ENCODE peak calls at places on chromosome 20, in four cellular contexts. D, Y, V and F are unnamed samples.

GRCh38 chr20:24842591-24843442 is 106.3 kb upstream of the CST7 start:
- DNase-seq in Y (no peak), V (no peak), D (no peak), F (no peak)

GRCh38 chr20:15619816-15620215 is 953.4 kb downstream of the KIF16B start:
- DNase-seq in V (no peak), D (no peak), Y (no peak), F (no peak)

GRCh38 chr20:25050082-25050481 is 7.9 kb downstream of the ACSS1 start:
- DNase-seq in D (no peak), V (no peak), Y (no peak), F (no peak)

GRCh38 chr20:43983359-43983758 is 68.7 kb downstream of the TOX2 start:
- DNase-seq in V (no peak), D (no peak), Y (no peak), F (no peak)

GRCh38 chr20:56513096-56513806 is 11.3 kb upstream of the FAM209A start:
- DNase-seq in Y (no peak), V (no peak), D (no peak), F (no peak)

GRCh38 chr20:49483706-49484101 is 1.2 kb upstream of the KCNB1 start:
- DNase-seq in D (no peak), Y (no peak), V (no peak), F (no peak)

GRCh38 chr20:663315-664090 is 10.5 kb upstream of the SRXN1 start:
- DNase-seq in V (no peak), D (no peak), Y (no peak), F (no peak)

GRCh38 chr20:44442298-44443070 is 33.2 kb upstream of the TTPAL start:
- DNase-seq in V (no peak), D (no peak), Y (no peak), F (no peak)

GRCh38 chr20:8744228-8744844 is 324.6 kb upstream of the PLCB4 start:
- DNase-seq in D (no peak), V (no peak), Y (no peak), F (no peak)

GRCh38 chr20:2140561-2140960 is 38.9 kb downstream of the STK35 start:
- DNase-seq in Y (no peak), V (peak; percentile 31), D (no peak), F (no peak)

GRCh38 chr20:20562507-20562906 is 149.9 kb downstream of the RALGAPA2 start:
- DNase-seq in D (no peak), Y (no peak), V (no peak), F (no peak)

GRCh38 chr20:12984863-12985262 is 23.9 kb upstream of the SPTLC3 start:
- DNase-seq in D (no peak), Y (no peak), V (no peak), F (no peak)

GRCh38 chr20:1941226-1941625 is 46.0 kb downstream of the SIRPA start:
- DNase-seq in D (no peak), Y (no peak), V (peak; percentile 73), F (no peak)

GRCh38 chr20:16692442-16692841 is 37.4 kb upstream of the SNRPB2 start:
- DNase-seq in Y (no peak), D (no peak), V (no peak), F (no peak)

GRCh38 chr20:42740191-42740870 is 449.4 kb downstream of the PTPRT start:
- DNase-seq in D (no peak), V (no peak), Y (no peak), F (no peak)

GRCh38 chr20:35845561-35845960 is 73.7 kb downstream of the PHF20 start:
- DNase-seq in D (peak; percentile 32), Y (no peak), V (peak; percentile 36), F (no peak)
- H3K36me3 ChIP-seq in D (peaks cover 22% of the 10 kb centered on the region), Y (peaks cover 24% of the 10 kb centered on the region), V (peaks cover 7% of the 10 kb centered on the region), F (peaks cover 2% of the 10 kb centered on the region)

DNA sequence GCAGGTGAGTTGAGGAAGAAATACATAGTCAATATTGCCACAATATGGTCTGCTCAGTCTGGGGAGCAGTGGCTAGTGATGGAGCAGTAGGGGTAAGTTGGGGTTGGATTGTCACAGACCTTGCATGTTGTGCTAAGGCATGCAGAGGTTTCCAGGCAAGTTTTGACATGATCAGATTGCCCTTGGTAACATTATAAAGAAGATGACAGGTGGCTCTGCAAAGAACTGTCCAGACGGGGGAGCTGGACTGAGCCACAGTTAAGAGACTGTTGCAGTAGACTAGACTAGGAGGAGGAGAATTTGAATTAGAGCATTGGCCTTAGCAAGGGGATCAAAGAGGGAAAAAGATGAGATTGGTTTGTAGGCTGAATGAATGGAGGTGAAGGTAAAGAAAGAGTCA is 23.4 kb downstream of the ATRN start:
- DNase-seq in V (no peak), Y (no peak), D (no peak), F (no peak)
- TF ChIP-seq CTCF in V (no peak), Y (no peak), D (no peak), F (no peak)

DNA sequence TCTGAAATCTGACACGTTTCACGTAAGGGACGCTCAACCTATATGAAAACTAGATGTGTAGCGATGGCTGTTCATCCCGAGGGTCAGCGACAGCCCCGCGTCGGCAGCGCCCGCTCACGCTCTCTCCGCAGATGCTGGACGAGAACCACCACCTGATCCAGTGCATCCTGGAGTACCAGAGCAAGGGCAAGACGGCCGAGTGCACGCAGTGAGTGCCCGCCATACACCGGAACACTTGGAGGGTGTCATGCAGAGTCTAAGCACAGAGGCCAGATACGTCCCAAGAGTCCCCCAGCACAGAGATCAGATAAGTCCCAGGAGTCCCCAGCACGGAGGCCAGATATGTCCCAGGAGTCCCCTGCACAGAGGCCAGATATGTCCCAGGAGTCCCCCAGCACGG is 15.0 kb downstream of the SS18L1 start:
- DNase-seq in Y (no peak), V (no peak), D (no peak), F (no peak)
- H3K36me3 ChIP-seq in Y (peaks cover 28% of the 10 kb centered on the region), V (no peaks in the 10 kb centered on the region), D (peaks cover 8% of the 10 kb centered on the region), F (peaks cover 18% of the 10 kb centered on the region)

GRCh38 chr20:32674362-32674789 is 635 bp upstream of the C20orf203 start:
- DNase-seq in D (peak; percentile 37), Y (no peak), V (peak; percentile 23), F (no peak)

GRCh38 chr20:32670773-32671455 is 2.8 kb downstream of the C20orf203 start:
- DNase-seq in D (no peak), V (no peak), Y (no peak), F (no peak)

GRCh38 chr20:32672315-32672981 is 1.3 kb downstream of the C20orf203 start:
- DNase-seq in Y (no peak), D (no peak), V (no peak), F (no peak)

GRCh38 chr20:32675223-32675975 is 1.7 kb upstream of the C20orf203 start:
- DNase-seq in V (no peak), D (no peak), Y (no peak), F (no peak)

GRCh38 chr20:32672982-32673727 is 586 bp downstream of the C20orf203 start:
- DNase-seq in Y (no peak), D (no peak), V (no peak), F (no peak)
- TF ChIP-seq CTCF in Y (no peak), D (no peak), V (no peak), F (no peak)

GRCh38 chr20:22770240-22770800 is 185.9 kb upstream of the FOXA2 start:
- DNase-seq in D (no peak), Y (no peak), V (no peak), F (no peak)

GRCh38 chr20:22768779-22769178 is 184.4 kb upstream of the FOXA2 start:
- DNase-seq in D (no peak), V (no peak), Y (no peak), F (no peak)

GRCh38 chr20:22768266-22768665 is 183.9 kb upstream of the FOXA2 start:
- DNase-seq in D (no peak), Y (no peak), V (no peak), F (no peak)

GRCh38 chr20:22773326-22773725 is 189.0 kb upstream of the FOXA2 start:
- DNase-seq in V (no peak), D (no peak), Y (no peak), F (no peak)

GRCh38 chr20:22771706-22772105 is 187.3 kb upstream of the FOXA2 start:
- DNase-seq in V (no peak), Y (no peak), D (no peak), F (no peak)
- H3K36me3 ChIP-seq in V (no peaks in the 10 kb centered on the region), Y (no peaks in the 10 kb centered on the region), D (no peaks in the 10 kb centered on the region), F (no peaks in the 10 kb centered on the region)

GRCh38 chr20:3716195-3716834 is 3.9 kb upstream of the SIGLEC1 start:
- DNase-seq in V (no peak), Y (no peak), D (peak; percentile 4), F (no peak)
- TF ChIP-seq CTCF in V (peak; percentile 47), Y (peak; percentile 49), D (peak; percentile 91), F (peak; percentile 91)